ENCODE peak calls at places on chromosomes 12 and 14, in four cellular contexts. W is IMR-90, B is PC-9, V is neuronal stem cell. Q is an unnamed sample.
A peak's percentile ranks its signal among the peaks of the same experiment; 100 is the strongest.

GRCh38 chr12:89671469-89671868 is 37.2 kb downstream of the ATP2B1 start:
- DNase-seq in W (peak; percentile 64), B (no peak), V (no peak), Q (peak; percentile 66)

GRCh38 chr14:75578786-75579781 is 664 bp downstream of the FLVCR2 start:
- DNase-seq in W (peak; percentile 31), B (no peak), V (peak; percentile 8), Q (no peak)

GRCh38 chr14:65604535-65604934 is 192.0 kb downstream of the FUT8 start:
- DNase-seq in W (no peak), B (no peak), V (no peak), Q (no peak)

GRCh38 chr12:123085730-123086487 is 65.0 kb downstream of the PITPNM2 start:
- DNase-seq in W (peak; percentile 32), B (peak; percentile 89), V (no peak), Q (peak; percentile 73)

GRCh38 chr14:92680781-92681650 is 67.4 kb downstream of the LGMN start:
- DNase-seq in W (peak; percentile 71), B (peak; percentile 76), V (peak; percentile 62), Q (peak; percentile 83)

GRCh38 chr14:102683399-102684275 is 91.2 kb downstream of the RCOR1 start:
- DNase-seq in W (no peak), B (no peak), V (no peak), Q (no peak)

GRCh38 chr12:53575502-53576264 is 50.5 kb downstream of the ATF7 start:
- DNase-seq in W (peak; percentile 83), B (no peak), V (no peak), Q (peak; percentile 91)

GRCh38 chr12:26800347-26800746 is 32.6 kb downstream of the ITPR2 start:
- DNase-seq in W (no peak), B (no peak), V (no peak), Q (no peak)

GRCh38 chr12:63997198-63997597 is 152.7 kb downstream of the SRGAP1 start:
- DNase-seq in W (no peak), B (no peak), V (no peak), Q (no peak)

GRCh38 chr14:73457935-73458218 is 469 bp downstream of the NUMB start:
- DNase-seq in W (no peak), B (no peak), V (no peak), Q (no peak)

GRCh38 chr14:89587128-89587420 is 170.0 kb upstream of the FOXN3 start:
- DNase-seq in W (no peak), B (no peak), V (no peak), Q (no peak)

GRCh38 chr12:55716582-55717396 is 943 bp downstream of the BLOC1S1 start:
- DNase-seq in W (no peak), B (no peak), V (no peak), Q (peak; percentile 49)

GRCh38 chr14:99266181-99267178 is 5.5 kb downstream of the BCL11B start:
- DNase-seq in W (peak; percentile 53), B (peak; percentile 24), V (no peak), Q (peak; percentile 87)

GRCh38 chr12:24121911-24122310 is 172.4 kb upstream of the SOX5 start:
- DNase-seq in W (no peak), B (no peak), V (no peak), Q (no peak)

DNA sequence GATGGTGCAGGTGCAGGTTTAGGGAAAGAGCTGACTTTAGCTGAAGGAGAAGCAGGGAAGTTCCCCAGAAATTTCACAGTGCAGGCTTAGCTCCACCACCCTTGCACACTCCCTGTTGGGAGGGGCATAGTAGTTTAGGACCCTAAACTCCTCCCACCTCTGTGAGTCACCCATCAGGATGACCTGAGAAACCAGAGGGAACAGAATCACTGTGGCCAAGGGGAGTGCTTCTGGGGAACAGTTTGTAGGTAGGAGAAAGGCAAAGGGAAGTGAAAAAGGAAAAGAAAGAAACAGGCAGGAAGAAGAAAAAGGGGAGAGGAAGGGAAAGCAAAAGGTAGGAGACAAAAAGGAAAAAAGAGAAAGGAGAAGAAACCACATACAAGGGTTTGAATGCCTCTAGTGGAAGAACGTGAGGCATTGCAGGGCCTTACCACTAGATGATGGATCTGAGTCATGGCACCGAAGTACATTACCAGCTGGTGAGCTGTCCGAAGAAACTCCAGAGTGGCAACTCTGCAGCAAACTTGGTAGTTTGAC is 404.2 kb downstream of the SLC6A15 start:
- DNase-seq in W (peak; percentile 75), B (peak; percentile 35), V (no peak), Q (peak; percentile 95)
- H2AFZ ChIP-seq in W (peak overlapping the region; percentile 10), B (no peak overlapping the region), V (peak overlapping the region; percentile 43), Q (peak overlapping the region; percentile 75)

DNA sequence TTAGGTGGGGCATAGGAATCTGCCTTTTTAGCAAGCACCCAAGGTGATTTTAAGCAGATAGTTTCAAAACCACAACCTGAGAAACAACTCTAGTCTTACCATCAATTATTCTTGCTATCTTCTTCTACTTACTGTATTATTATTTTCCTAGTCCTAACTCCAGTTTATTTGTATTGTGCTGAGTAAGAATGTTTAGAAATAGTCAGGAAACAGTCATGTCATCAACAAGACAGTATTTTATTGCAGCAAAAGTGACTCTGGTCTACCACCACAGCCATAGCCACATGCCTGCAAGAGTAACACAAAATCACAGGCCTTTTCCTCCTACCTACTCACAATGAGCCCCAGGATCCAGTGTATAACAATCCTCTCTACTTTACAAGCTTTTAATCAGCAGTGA is 46.3 kb upstream of the FLRT2 start:
- DNase-seq in W (no peak), B (no peak), V (no peak), Q (no peak)
- H3K4me3 ChIP-seq in W (no peak overlapping the region), B (no peak overlapping the region), V (no peak overlapping the region), Q (no peak overlapping the region)

GRCh38 chr12:168763-169525 is 45.0 kb downstream of the SLC6A12 start:
- DNase-seq in W (peak; percentile 37), B (no peak), V (no peak), Q (peak; percentile 14)

GRCh38 chr12:168201-168600 is 45.8 kb downstream of the SLC6A12 start:
- DNase-seq in W (no peak), B (no peak), V (no peak), Q (no peak)

GRCh38 chr12:170361-171225 is 43.4 kb downstream of the SLC6A12 start:
- DNase-seq in W (no peak), B (no peak), V (no peak), Q (no peak)

GRCh38 chr12:171276-171675 is 42.7 kb downstream of the SLC6A12 start:
- DNase-seq in W (no peak), B (no peak), V (no peak), Q (no peak)

GRCh38 chr12:169528-170360 is 44.2 kb downstream of the SLC6A12 start:
- DNase-seq in W (no peak), B (no peak), V (no peak), Q (peak; percentile 16)
- H3K27me3 ChIP-seq in W (peaks cover 4% of the 10 kb centered on the region), B (peaks cover 72% of the 10 kb centered on the region), V (no peaks in the 10 kb centered on the region), Q (peaks cover 19% of the 10 kb centered on the region)

DNA sequence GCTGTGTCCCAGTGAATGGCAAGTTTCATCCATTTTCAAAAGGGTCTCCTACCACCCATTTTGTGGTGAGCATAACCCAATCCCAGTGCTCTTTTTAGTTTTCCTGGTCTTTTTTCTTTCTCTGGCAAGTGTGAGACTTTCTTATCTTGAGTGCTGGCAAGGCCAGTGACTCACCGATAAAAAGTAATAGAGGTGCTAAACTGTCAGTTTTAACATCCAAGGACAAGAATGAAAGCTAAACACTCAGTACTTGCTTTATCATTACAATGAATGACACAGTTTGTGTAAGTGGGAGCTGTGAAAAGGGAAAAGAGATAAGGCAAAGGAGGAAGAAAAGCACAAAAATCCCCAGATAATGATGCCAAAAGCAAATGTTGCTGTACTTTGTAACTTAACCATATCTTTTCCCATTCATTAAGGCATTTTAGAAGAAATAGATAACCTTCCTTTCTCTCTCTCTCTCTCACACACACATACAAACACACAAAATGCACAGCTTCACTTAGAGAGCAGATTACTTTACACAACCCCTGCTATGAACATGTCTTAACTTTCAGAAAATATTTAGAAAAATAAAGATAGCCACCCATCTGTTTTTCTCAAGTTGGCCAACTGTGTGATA is 4.9 kb upstream of the LRIG3 start:
- DNase-seq in W (peak; percentile 32), B (no peak), V (no peak), Q (no peak)
- H2AFZ ChIP-seq in W (no peak overlapping the region), B (no peak overlapping the region), V (peak overlapping the region; percentile 85), Q (no peak overlapping the region)

GRCh38 chr12:107779077-107779840 is 4.8 kb downstream of the ASCL4 start:
- DNase-seq in W (no peak), B (no peak), V (no peak), Q (no peak)

GRCh38 chr12:107774349-107775029 is at the start of gene ASCL4:
- DNase-seq in W (no peak), B (no peak), V (no peak), Q (no peak)

GRCh38 chr12:107778383-107779015 is 4.0 kb downstream of the ASCL4 start:
- DNase-seq in W (no peak), B (no peak), V (no peak), Q (no peak)

GRCh38 chr12:107776171-107776570 is 1.7 kb downstream of the ASCL4 start:
- DNase-seq in W (no peak), B (no peak), V (no peak), Q (no peak)

DNA sequence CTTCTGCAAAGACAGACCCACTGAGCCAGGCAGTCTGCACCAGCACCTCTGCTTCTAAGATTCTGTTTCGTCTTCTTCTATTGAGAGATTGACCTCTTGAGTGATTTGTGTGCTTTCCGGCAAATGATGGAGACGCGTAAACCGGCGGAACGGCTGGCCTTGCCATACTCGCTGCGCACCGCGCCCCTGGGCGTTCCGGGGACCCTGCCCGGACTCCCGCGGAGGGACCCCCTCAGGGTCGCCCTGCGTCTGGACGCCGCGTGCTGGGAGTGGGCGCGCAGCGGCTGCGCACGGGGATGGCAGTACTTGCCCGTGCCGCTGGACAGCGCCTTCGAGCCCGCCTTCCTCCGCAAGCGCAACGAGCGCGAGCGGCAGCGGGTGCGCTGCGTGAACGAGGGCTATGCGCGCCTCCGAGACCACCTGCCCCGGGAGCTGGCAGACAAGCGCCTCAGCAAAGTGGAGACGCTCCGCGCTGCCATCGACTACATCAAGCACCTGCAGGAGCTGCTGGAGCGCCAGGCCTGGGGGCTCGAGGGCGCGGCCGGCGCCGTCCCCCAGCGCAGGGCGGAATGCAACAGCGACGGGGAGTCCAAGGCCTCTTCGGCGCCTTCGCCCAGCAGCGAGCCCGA is 703 bp downstream of the ASCL4 start:
- DNase-seq in W (no peak), B (no peak), V (peak; percentile 67), Q (peak; percentile 30)
- H3K4me3 ChIP-seq in W (no peak overlapping the region), B (no peak overlapping the region), V (peak overlapping the region; percentile 13), Q (no peak overlapping the region)

GRCh38 chr12:132270516-132270915 is 58.9 kb downstream of the GALNT9 start:
- DNase-seq in W (no peak), B (no peak), V (no peak), Q (no peak)
- H3K27me3 ChIP-seq in W (peaks cover 1% of the 10 kb centered on the region), B (peaks cover 99% of the 10 kb centered on the region), V (peaks cover 4% of the 10 kb centered on the region), Q (peaks cover 29% of the 10 kb centered on the region)

GRCh38 chr12:51827925-51828818 is 20.3 kb downstream of the FIGNL2 start:
- DNase-seq in W (peak; percentile 64), B (peak; percentile 32), V (no peak), Q (peak; percentile 79)
- H2AFZ ChIP-seq in W (peak overlapping the region; percentile 76), B (no peak overlapping the region), V (no peak overlapping the region), Q (no peak overlapping the region)

Q was measured in GM23248.